ENCODE peak calls at places on chromosomes 12 and 14, in nine cellular contexts. T is A549, R is neural progenitor cell, K is lung, W is hepatocyte, Z is HCT116, X is spleen, P is foreskin fibroblast, J is kidney epithelial cell. I is an unnamed sample.

GRCh38 chr12:37545759-37546158 is 770.8 kb upstream of the ALG10B start:
- DNase-seq in J (no peak), P (no peak), T (no peak), X (no peak), R (no peak), K (no peak), W (no peak), Z (no peak), I (no peak)

GRCh38 chr12:48961801-48962200 is 4.5 kb upstream of the ARF3 start:
- DNase-seq in J (no peak), R (no peak), K (no peak), Z (no peak), T (no peak), P (peak), X (no peak), W (no peak), I (no peak)

GRCh38 chr12:122333142-122334087 is 67.1 kb upstream of the VPS33A start:
- DNase-seq in R (no peak), J (no peak), P (no peak), W (no peak), X (no peak), Z (no peak), T (no peak), K (no peak), I (no peak)

GRCh38 chr12:122363782-122364181 is 58.7 kb downstream of the CLIP1 start:
- DNase-seq in X (no peak), R (no peak), W (no peak), K (no peak), P (peak), T (no peak), Z (no peak), J (no peak), I (no peak)

GRCh38 chr12:108580531-108580930 is 17.4 kb downstream of the TMEM119 start:
- DNase-seq in P (no peak), Z (no peak), W (peak), R (no peak), K (no peak), X (peak), J (no peak), T (no peak), I (no peak)

GRCh38 chr14:46136456-46136855 is 515.1 kb downstream of the RPL10L start:
- DNase-seq in T (no peak), R (no peak), P (no peak), W (no peak), Z (no peak), J (no peak), K (no peak), X (no peak), I (no peak)

GRCh38 chr14:68781161-68782021 is 11.5 kb downstream of the ZFP36L1 start:
- DNase-seq in R (no peak), J (no peak), Z (no peak), X (peak), T (no peak), W (peak), P (no peak), K (no peak), I (peak)

GRCh38 chr12:86914716-86915115 is 658.5 kb upstream of the MGAT4C start:
- DNase-seq in T (peak), R (peak), P (peak), W (peak), J (peak), Z (peak), K (no peak), X (no peak), I (peak)

GRCh38 chr12:130281157-130281799 is 56.4 kb upstream of the PIWIL1 start:
- DNase-seq in P (peak), K (no peak), X (no peak), J (no peak), Z (no peak), T (peak), W (peak), R (peak), I (no peak)

GRCh38 chr12:63918788-63919300 is 74.3 kb downstream of the SRGAP1 start:
- DNase-seq in R (no peak), W (peak), Z (no peak), X (no peak), J (peak), P (peak), K (no peak), T (peak), I (no peak)

GRCh38 chr12:94614288-94614721 is 36.1 kb downstream of the TMCC3 start:
- DNase-seq in T (no peak), K (no peak), J (no peak), W (no peak), X (no peak), R (peak), P (peak), Z (no peak), I (peak)

GRCh38 chr12:51403744-51404143 is 12.5 kb upstream of the GALNT6 start:
- DNase-seq in Z (no peak), X (peak), R (no peak), T (no peak), J (no peak), P (no peak), W (no peak), K (peak), I (no peak)

GRCh38 chr12:26493656-26494055 is 298.3 kb downstream of the SSPN start:
- DNase-seq in W (no peak), J (peak), X (no peak), T (no peak), R (no peak), Z (peak), K (no peak), P (no peak), I (peak)

GRCh38 chr12:102484017-102484731 is 3.8 kb upstream of the IGF1 start:
- DNase-seq in Z (peak), X (no peak), P (peak), W (peak), K (peak), R (peak), J (no peak), T (peak), I (no peak)

GRCh38 chr12:42126963-42127362 is 17.7 kb downstream of the GXYLT1 start:
- DNase-seq in W (no peak), Z (no peak), T (no peak), R (no peak), X (no peak), P (no peak), J (no peak), K (no peak), I (no peak)

GRCh38 chr12:118418385-118419057 is 42.2 kb downstream of the SUDS3 start:
- DNase-seq in R (no peak), P (no peak), X (no peak), Z (no peak), W (no peak), K (no peak), J (no peak), T (no peak), I (no peak)

GRCh38 chr14:78721756-78722455 is 551.7 kb downstream of the NRXN3 start:
- DNase-seq in W (no peak), P (no peak), J (no peak), Z (no peak), R (no peak), K (no peak), T (no peak), X (no peak), I (no peak)

GRCh38 chr12:31759621-31760459 is 31.0 kb upstream of the AMN1 start:
- DNase-seq in Z (no peak), R (no peak), X (no peak), T (no peak), W (no peak), J (no peak), K (no peak), P (no peak), I (no peak)

GRCh38 chr14:50590464-50590863 is 30.5 kb downstream of the ATL1 start:
- DNase-seq in R (no peak), P (no peak), K (no peak), T (no peak), X (no peak), Z (no peak), J (no peak), W (no peak), I (no peak)

GRCh38 chr14:50099335-50099734 is 17.0 kb downstream of the VCPKMT start:
- DNase-seq in W (no peak), J (no peak), X (no peak), K (no peak), T (no peak), P (peak), R (no peak), Z (peak), I (no peak)

GRCh38 chr14:88005050-88005481 is at the start of gene GPR65:
- DNase-seq in J (no peak), K (no peak), X (no peak), P (no peak), T (no peak), R (no peak), Z (no peak), W (no peak), I (no peak)

GRCh38 chr14:86782092-86782580 is 1210.8 kb downstream of the GALC start:
- DNase-seq in T (no peak), J (no peak), X (no peak), R (no peak), K (no peak), Z (no peak), W (no peak), P (no peak), I (no peak)

GRCh38 chr14:103915616-103916015 is 12.6 kb upstream of the TDRD9 start:
- DNase-seq in R (no peak), T (no peak), K (no peak), P (no peak), W (no peak), X (peak), Z (no peak), J (no peak), I (no peak)

GRCh38 chr14:72332871-72333270 is 400.6 kb downstream of the RGS6 start:
- DNase-seq in P (no peak), W (no peak), X (no peak), K (no peak), R (peak), Z (no peak), J (no peak), T (no peak), I (no peak)
- TF ChIP-seq CTCF in P (no peak), W (no peak), X (no peak), K (no peak), R (no peak), Z (no peak), J (no peak), T (no peak), I (no peak)

GRCh38 chr12:124861898-124862676 is 1.6 kb downstream of the SCARB1 start:
- DNase-seq in T (no peak), K (no peak), X (no peak), P (no peak), J (no peak), W (no peak), R (no peak), Z (no peak), I (no peak)
- H3K4me3 ChIP-seq in T (peak), K (no peak), X (peak), P (no peak), J (no peak), W (no peak), R (no peak), Z (peak), I (peak)

DNA sequence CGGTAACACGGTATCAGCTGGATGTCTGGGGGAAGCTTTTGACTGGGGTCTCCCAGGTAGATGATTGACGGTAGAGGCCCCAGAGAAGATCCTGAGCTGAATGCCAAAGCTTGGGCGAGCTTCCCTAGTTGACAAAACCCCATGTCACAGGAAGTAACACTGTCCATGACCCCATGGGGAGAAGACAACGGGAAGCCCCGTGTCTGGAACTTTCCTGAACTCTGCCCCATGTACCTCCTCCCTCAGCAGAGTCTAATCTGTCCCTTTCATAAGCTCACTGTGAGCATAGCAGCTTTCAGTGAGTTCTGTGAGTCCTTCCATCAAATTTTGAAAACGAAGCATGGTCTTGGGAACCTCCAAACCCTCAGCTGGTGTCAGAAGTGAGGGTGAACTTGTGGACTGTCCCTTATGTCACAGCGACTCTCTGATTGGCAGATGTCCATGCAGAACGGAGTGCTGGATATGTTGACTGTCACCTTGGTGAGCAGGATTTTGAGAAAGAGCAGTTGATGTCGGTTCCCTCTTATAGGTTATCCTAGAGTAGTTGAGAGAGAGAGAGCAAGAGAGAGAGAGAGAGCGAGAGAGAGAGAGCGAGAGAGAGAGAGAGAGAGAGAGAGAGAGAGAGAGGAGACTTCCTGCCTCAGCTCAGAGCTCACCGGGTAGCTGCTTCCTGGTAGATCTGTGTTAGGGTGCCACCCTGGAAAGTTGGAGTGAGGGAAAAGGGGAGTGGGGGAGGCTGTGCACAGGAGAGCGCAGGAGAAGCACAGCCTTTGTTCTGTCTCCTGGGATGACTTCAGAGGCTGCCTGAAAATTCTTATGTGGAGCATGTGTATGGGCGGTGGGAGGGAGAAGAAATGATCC is 29.9 kb upstream of the BEGAIN start:
- DNase-seq in P (no peak), X (no peak), R (no peak), W (no peak), J (no peak), Z (no peak), T (no peak), K (no peak), I (no peak)
- TF ChIP-seq CTCF in P (no peak), X (peak), R (no peak), W (no peak), J (no peak), Z (no peak), T (no peak), K (no peak), I (no peak)

GRCh38 chr14:32080001-32080510 is 3.0 kb downstream of the ARHGAP5 start:
- DNase-seq in J (no peak), P (no peak), Z (no peak), T (no peak), R (no peak), W (no peak), K (no peak), X (no peak), I (no peak)
- H3K4me3 ChIP-seq in J (no peak), P (no peak), Z (no peak), T (no peak), R (peak), W (peak), K (no peak), X (no peak), I (peak)

GRCh38 chr12:56257491-56258067 is 605 bp downstream of the ANKRD52 start:
- DNase-seq in J (no peak), X (no peak), P (peak), T (peak), K (no peak), R (peak), W (peak), Z (no peak), I (no peak)

GRCh38 chr12:56258068-56258819 is at the start of gene ANKRD52:
- DNase-seq in R (peak), Z (no peak), X (peak), J (no peak), K (peak), P (peak), T (peak), W (peak), I (no peak)

GRCh38 chr12:56255671-56256070 is 2.5 kb downstream of the ANKRD52 start:
- DNase-seq in T (no peak), P (no peak), X (no peak), J (no peak), R (no peak), K (no peak), W (no peak), Z (no peak), I (no peak)

GRCh38 chr12:56257071-56257470 is 1.1 kb downstream of the ANKRD52 start:
- DNase-seq in X (no peak), T (no peak), K (no peak), Z (no peak), R (no peak), P (no peak), W (no peak), J (no peak), I (no peak)

DNA sequence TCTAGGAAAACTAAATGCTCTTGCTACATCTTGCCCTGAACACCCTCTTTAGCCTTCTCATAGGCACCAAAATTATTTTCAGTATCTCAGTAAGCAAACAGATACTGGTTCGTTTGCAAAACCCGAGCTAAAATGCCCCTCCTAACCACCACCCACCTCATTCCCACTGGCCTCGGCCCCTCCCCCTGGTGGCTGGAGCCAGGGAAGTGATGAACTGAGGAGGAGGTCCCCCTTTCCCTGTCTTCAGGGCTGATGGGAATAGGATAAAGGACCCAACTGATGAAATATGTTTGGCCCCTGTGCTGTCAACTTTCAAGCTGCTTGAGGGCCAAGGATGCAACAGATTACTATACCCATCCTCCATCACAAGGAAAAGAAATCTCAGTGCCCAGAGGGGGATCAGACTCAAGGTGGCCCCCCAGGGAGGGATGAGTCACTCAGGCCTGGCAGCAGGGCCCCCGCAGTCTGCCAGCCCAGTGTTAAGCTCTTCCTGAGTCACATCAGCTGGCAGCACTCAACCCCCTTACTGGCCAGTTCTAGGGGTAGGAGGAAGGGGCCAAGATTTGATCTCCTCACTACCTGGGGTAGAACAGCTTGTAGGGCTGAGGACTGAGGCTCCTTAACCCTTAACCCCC is 1.7 kb downstream of the ANKRD52 start:
- DNase-seq in P (peak), R (peak), Z (no peak), K (no peak), W (no peak), T (no peak), X (no peak), J (no peak), I (no peak)
- TF ChIP-seq CTCF in P (no peak), R (peak), Z (no peak), K (no peak), W (no peak), T (no peak), X (no peak), J (peak), I (peak)

GRCh38 chr12:57738142-57738474 is 434 bp downstream of the AGAP2 start:
- DNase-seq in R (no peak), J (no peak), K (no peak), X (no peak), Z (no peak), T (no peak), W (no peak), P (no peak), I (no peak)

GRCh38 chr12:57735952-57736742 is 2.4 kb downstream of the AGAP2 start:
- DNase-seq in J (no peak), K (no peak), T (no peak), P (peak), R (peak), Z (no peak), X (peak), W (peak), I (no peak)

GRCh38 chr12:57735198-57735855 is 3.2 kb downstream of the AGAP2 start:
- DNase-seq in J (no peak), K (no peak), W (no peak), T (no peak), Z (no peak), R (peak), X (no peak), P (no peak), I (no peak)

GRCh38 chr12:57737467-57738141 is 938 bp downstream of the AGAP2 start:
- DNase-seq in P (peak), W (peak), J (no peak), R (peak), T (no peak), K (no peak), Z (no peak), X (peak), I (no peak)

GRCh38 chr12:57736743-57737466 is 1.6 kb downstream of the AGAP2 start:
- DNase-seq in X (peak), J (no peak), P (no peak), K (no peak), W (no peak), R (peak), T (no peak), Z (no peak), I (no peak)
- H3K4me3 ChIP-seq in X (no peak), J (no peak), P (no peak), K (no peak), W (no peak), R (peak), T (peak), Z (no peak), I (no peak)

DNA sequence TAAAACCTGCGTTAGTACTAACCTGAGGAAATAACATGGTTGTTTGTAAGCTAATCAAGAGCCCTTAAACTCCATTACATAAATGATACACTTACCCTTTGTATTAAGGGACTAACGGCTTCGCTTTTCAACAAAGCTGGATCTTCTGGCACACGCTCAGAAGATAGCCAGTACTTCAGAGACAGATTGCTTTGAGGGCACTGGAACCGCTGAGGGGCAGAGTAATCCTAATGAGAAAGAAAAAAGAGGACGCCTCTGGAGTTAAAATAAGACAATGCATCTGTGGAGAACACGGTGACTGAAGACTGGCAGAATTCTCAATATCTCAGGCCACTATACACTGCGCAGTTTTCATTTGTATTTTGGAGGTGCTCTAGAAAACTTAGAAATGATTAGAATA is 1.5 kb upstream of the KTN1 start:
- DNase-seq in W (no peak), P (peak), X (no peak), Z (no peak), K (no peak), J (no peak), T (no peak), R (peak), I (no peak)
- TF ChIP-seq CTCF in W (no peak), P (no peak), X (no peak), Z (no peak), K (no peak), J (no peak), T (no peak), R (no peak), I (no peak)

I was measured in retinal pigment epithelial cell.